ENCODE peak calls at places on chromosomes 4 and X, in nine cellular contexts. M, V, J, R, F, N, S, X and P are unnamed samples.

GRCh38 chr4:84985952-84986351 is 19.5 kb upstream of the WDFY3 start:
- DNase-seq in J (peak), R (no peak), S (no peak), M (no peak), N (no peak), V (no peak), F (no peak), X (no peak), P (no peak)

GRCh38 chrX:32293962-32294708 is 917.2 kb downstream of the DMD start:
- DNase-seq in X (no peak), R (no peak), F (no peak), V (no peak), M (no peak), N (no peak), J (peak), S (no peak), P (no peak)

GRCh38 chr4:27515140-27515539 is 654.5 kb downstream of the STIM2 start:
- DNase-seq in V (no peak), J (no peak), X (no peak), M (no peak), F (no peak), S (no peak), N (no peak), R (no peak), P (no peak)

GRCh38 chrX:102934624-102935023 is 2.4 kb upstream of the RAB40AL start:
- DNase-seq in R (peak), N (peak), X (no peak), J (peak), S (peak), M (no peak), V (peak), F (no peak), P (no peak)

GRCh38 chr4:162804323-162804924 is 362.3 kb downstream of the NAF1 start:
- DNase-seq in J (peak), S (no peak), V (no peak), N (no peak), R (no peak), F (no peak), X (no peak), M (no peak), P (no peak)

GRCh38 chrX:124127496-124127895 is 166.0 kb downstream of the STAG2 start:
- DNase-seq in V (no peak), M (no peak), F (no peak), S (no peak), N (no peak), J (no peak), X (no peak), R (no peak), P (no peak)

GRCh38 chr4:141352775-141353544 is 132.3 kb downstream of the ZNF330 start:
- DNase-seq in M (peak), S (no peak), V (peak), F (no peak), N (peak), J (peak), R (no peak), X (no peak), P (no peak)

GRCh38 chr4:177255359-177255758 is 54.3 kb upstream of the NEIL3 start:
- DNase-seq in N (peak), S (no peak), R (no peak), F (no peak), X (no peak), J (no peak), V (no peak), M (no peak), P (no peak)

GRCh38 chrX:130718137-130718536 is 184.9 kb downstream of the ENOX2 start:
- DNase-seq in V (no peak), R (no peak), S (no peak), F (no peak), N (no peak), M (no peak), X (no peak), J (no peak), P (no peak)

GRCh38 chr4:24570172-24570571 is 14.2 kb downstream of the DHX15 start:
- DNase-seq in V (no peak), X (no peak), R (no peak), F (no peak), S (no peak), J (no peak), M (no peak), N (no peak), P (no peak)

GRCh38 chrX:113075521-113075920 is 234.9 kb upstream of the AMOT start:
- DNase-seq in X (no peak), S (no peak), J (no peak), F (no peak), V (no peak), R (no peak), M (no peak), N (no peak), P (no peak)

GRCh38 chr4:15344041-15344440 is 83.8 kb upstream of the C1QTNF7 start:
- DNase-seq in R (no peak), X (no peak), M (peak), S (no peak), F (no peak), V (no peak), J (peak), N (no peak), P (no peak)

GRCh38 chr4:103032575-103032974 is 13.1 kb upstream of the SLC9B1 start:
- DNase-seq in M (peak), F (no peak), R (peak), S (peak), N (peak), V (peak), J (peak), X (no peak), P (no peak)

GRCh38 chr4:139734875-139735380 is 69.3 kb downstream of the MGST2 start:
- DNase-seq in F (peak), N (peak), S (peak), X (peak), R (peak), V (peak), J (peak), M (peak), P (peak)

GRCh38 chr4:184170996-184171395 is 46.7 kb downstream of the ENPP6 start:
- DNase-seq in V (peak), F (no peak), N (peak), S (no peak), X (no peak), R (no peak), J (peak), M (no peak), P (no peak)

GRCh38 chr4:26093561-26093960 is 179.5 kb downstream of the SMIM20 start:
- DNase-seq in J (no peak), X (no peak), V (no peak), S (no peak), R (no peak), F (no peak), N (no peak), M (no peak), P (no peak)

GRCh38 chrX:103823591-103823990 is 8.5 kb downstream of the RAB9B start:
- DNase-seq in V (no peak), R (no peak), F (no peak), J (peak), M (no peak), X (no peak), N (no peak), S (no peak), P (no peak)

GRCh38 chr4:12723849-12724447 is 760.2 kb downstream of the RAB28 start:
- DNase-seq in J (peak), N (peak), V (peak), S (no peak), R (no peak), X (no peak), F (no peak), M (no peak), P (no peak)

GRCh38 chr4:12729384-12729783 is 754.8 kb downstream of the RAB28 start:
- DNase-seq in X (no peak), F (no peak), M (peak), J (peak), S (no peak), N (peak), R (no peak), V (peak), P (no peak)

GRCh38 chr4:12724520-12724919 is 759.6 kb downstream of the RAB28 start:
- DNase-seq in X (no peak), V (peak), J (peak), R (no peak), S (no peak), F (no peak), M (no peak), N (peak), P (no peak)
- TF ChIP-seq CTCF in X (peak), V (peak), J (peak), R (peak), S (peak), F (no peak), M (peak), N (peak), P (peak)

DNA sequence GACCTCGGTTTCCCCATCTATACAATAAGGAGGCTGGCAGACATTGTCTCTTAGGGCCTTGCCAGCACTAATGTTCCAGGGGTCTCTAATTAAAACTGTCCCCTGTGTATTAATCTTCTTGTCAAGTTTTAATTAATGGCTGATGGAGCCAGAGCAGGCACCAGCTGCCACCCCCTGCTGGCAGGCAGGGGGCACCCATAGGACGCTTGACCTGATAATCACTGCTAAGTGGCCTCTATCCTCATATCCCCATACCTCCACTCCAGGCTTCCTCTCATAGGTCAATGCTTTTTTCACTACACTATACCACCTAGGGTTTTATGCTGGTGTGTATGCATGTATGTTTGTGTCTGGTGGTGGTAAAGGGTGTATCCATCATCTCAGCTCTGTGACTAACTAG is 89.4 kb downstream of the EFNB1 start:
- DNase-seq in F (no peak), R (no peak), J (no peak), N (no peak), S (no peak), V (no peak), X (no peak), M (no peak), P (no peak)
- TF ChIP-seq CTCF in F (no peak), R (no peak), J (no peak), N (no peak), S (no peak), V (no peak), X (no peak), M (no peak), P (no peak)

DNA sequence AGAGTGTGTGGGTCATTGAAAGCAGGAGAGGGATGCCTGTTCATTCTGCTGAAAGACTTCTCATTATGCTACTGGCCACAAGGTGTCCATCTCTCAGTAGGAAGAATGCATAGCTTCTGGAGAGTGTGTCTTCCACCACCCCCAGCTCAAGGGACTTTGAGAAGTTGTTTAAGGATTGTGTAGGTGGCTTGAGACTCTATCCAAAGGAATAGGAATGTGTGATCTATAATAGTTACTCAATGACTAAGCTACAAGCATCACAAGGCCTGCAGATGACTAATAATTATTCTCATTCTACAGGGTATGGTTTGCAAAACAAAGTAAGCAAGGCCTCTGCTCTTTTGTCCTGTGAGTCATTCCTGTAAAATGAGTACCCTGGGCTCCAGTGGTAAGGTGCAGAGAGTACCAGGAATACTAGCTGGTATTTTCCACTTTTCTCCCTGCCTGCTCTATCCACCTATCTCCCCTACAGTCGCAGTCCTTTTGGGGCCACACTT is 279.8 kb upstream of the BOD1L1 start:
- DNase-seq in M (peak), X (no peak), S (no peak), N (peak), F (no peak), J (peak), V (no peak), R (no peak), P (no peak)
- TF ChIP-seq CTCF in M (peak), X (no peak), S (no peak), N (peak), F (no peak), J (peak), V (peak), R (no peak), P (no peak)

GRCh38 chrX:128012015-128012414 is 40.2 kb downstream of the ACTRT1 start:
- DNase-seq in S (no peak), V (no peak), X (no peak), F (no peak), M (no peak), R (no peak), J (no peak), N (no peak), P (no peak)
- TF ChIP-seq CTCF in S (no peak), V (no peak), X (no peak), F (no peak), M (no peak), R (no peak), J (no peak), N (no peak), P (no peak)

DNA sequence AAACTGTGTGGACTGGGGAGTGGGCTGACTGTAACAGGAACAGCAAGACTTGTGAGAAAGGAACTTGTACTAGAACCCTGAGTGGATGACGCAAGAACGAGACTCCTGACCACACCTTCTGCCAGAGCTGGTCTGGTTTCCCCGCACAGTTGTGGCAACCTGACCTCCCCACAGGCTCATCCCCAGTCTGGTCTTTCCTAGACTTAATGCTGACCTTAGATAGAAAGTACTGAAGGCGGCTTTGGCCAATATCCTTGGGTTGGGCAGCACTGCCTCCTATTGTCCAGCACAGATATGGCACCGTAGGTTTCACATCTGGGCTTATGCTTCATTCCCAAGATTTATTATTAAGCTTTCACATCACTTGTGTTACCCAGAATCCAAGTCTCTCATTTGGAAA is 137.8 kb upstream of the FRG1 start:
- DNase-seq in R (no peak), V (peak), X (no peak), M (no peak), S (peak), J (no peak), N (peak), F (no peak), P (no peak)
- TF ChIP-seq CTCF in R (no peak), V (peak), X (no peak), M (no peak), S (no peak), J (no peak), N (peak), F (no peak), P (peak)